ENCODE peak calls at places on chromosomes 5 and 9, in nine cellular contexts. One of them, this sample, is unnamed.

GRCh38 chr9:9820411-9820810 is 792.4 kb downstream of the PTPRD start:
- DNase-seq in lower lobe of right lung: no peak
- DNase-seq in A549: no peak
- DNase-seq in fibroblast of lung: peak
- DNase-seq in coronary artery: no peak
- DNase-seq in psoas muscle: no peak
- DNase-seq in A673: no peak
- DNase-seq in uterus: no peak
- DNase-seq in SK-N-SH: no peak
- DNase-seq in this sample: no peak

GRCh38 chr5:150361301-150361700 is 3.8 kb downstream of the TCOF1 start:
- DNase-seq in coronary artery: no peak
- DNase-seq in A673: no peak
- DNase-seq in lower lobe of right lung: no peak
- DNase-seq in SK-N-SH: no peak
- DNase-seq in fibroblast of lung: no peak
- DNase-seq in psoas muscle: no peak
- DNase-seq in A549: no peak
- DNase-seq in uterus: no peak
- DNase-seq in this sample: no peak

GRCh38 chr5:123875444-123876264 is 363.7 kb downstream of the CSNK1G3 start:
- DNase-seq in fibroblast of lung: no peak
- DNase-seq in lower lobe of right lung: no peak
- DNase-seq in psoas muscle: no peak
- DNase-seq in uterus: no peak
- DNase-seq in coronary artery: no peak
- DNase-seq in A673: peak
- DNase-seq in SK-N-SH: no peak
- DNase-seq in A549: no peak
- DNase-seq in this sample: no peak

GRCh38 chr9:9998491-9999287 is 614.1 kb downstream of the PTPRD start:
- DNase-seq in fibroblast of lung: no peak
- DNase-seq in lower lobe of right lung: no peak
- DNase-seq in A549: no peak
- DNase-seq in uterus: no peak
- DNase-seq in A673: peak
- DNase-seq in coronary artery: no peak
- DNase-seq in SK-N-SH: peak
- DNase-seq in psoas muscle: no peak
- DNase-seq in this sample: no peak

GRCh38 chr9:88387035-88387732 is 1.1 kb upstream of the SPIN1 start:
- DNase-seq in fibroblast of lung: peak
- DNase-seq in lower lobe of right lung: peak
- DNase-seq in SK-N-SH: no peak
- DNase-seq in coronary artery: peak
- DNase-seq in psoas muscle: peak
- DNase-seq in uterus: peak
- DNase-seq in A673: peak
- DNase-seq in A549: peak
- DNase-seq in this sample: no peak

GRCh38 chr9:34048730-34049629 is at the start of gene UBAP2:
- DNase-seq in psoas muscle: peak
- DNase-seq in coronary artery: peak
- DNase-seq in uterus: peak
- DNase-seq in A549: peak
- DNase-seq in lower lobe of right lung: peak
- DNase-seq in SK-N-SH: peak
- DNase-seq in fibroblast of lung: peak
- DNase-seq in A673: peak
- DNase-seq in this sample: peak

GRCh38 chr5:6505779-6506557 is 57.3 kb downstream of the UBE2QL1 start:
- DNase-seq in psoas muscle: no peak
- DNase-seq in fibroblast of lung: no peak
- DNase-seq in uterus: no peak
- DNase-seq in lower lobe of right lung: no peak
- DNase-seq in SK-N-SH: no peak
- DNase-seq in A673: no peak
- DNase-seq in A549: no peak
- DNase-seq in coronary artery: peak
- DNase-seq in this sample: no peak

GRCh38 chr9:116058421-116058820 is 95.2 kb upstream of the PAPPA start:
- DNase-seq in fibroblast of lung: no peak
- DNase-seq in lower lobe of right lung: no peak
- DNase-seq in SK-N-SH: no peak
- DNase-seq in uterus: no peak
- DNase-seq in coronary artery: no peak
- DNase-seq in A549: no peak
- DNase-seq in A673: no peak
- DNase-seq in psoas muscle: no peak
- DNase-seq in this sample: no peak

GRCh38 chr9:130282000-130282700 is 16.6 kb downstream of the HMCN2 start:
- DNase-seq in psoas muscle: peak
- DNase-seq in SK-N-SH: no peak
- DNase-seq in A549: no peak
- DNase-seq in A673: no peak
- DNase-seq in uterus: peak
- DNase-seq in coronary artery: no peak
- DNase-seq in lower lobe of right lung: peak
- DNase-seq in fibroblast of lung: no peak
- DNase-seq in this sample: peak

GRCh38 chr9:73583590-73583989 is 431.9 kb downstream of the ANXA1 start:
- DNase-seq in psoas muscle: no peak
- DNase-seq in fibroblast of lung: peak
- DNase-seq in SK-N-SH: no peak
- DNase-seq in uterus: no peak
- DNase-seq in A549: no peak
- DNase-seq in A673: peak
- DNase-seq in coronary artery: no peak
- DNase-seq in lower lobe of right lung: no peak
- DNase-seq in this sample: no peak

GRCh38 chr5:38796000-38796738 is 49.6 kb upstream of the OSMR start:
- DNase-seq in lower lobe of right lung: no peak
- DNase-seq in uterus: peak
- DNase-seq in SK-N-SH: no peak
- DNase-seq in A673: no peak
- DNase-seq in A549: no peak
- DNase-seq in coronary artery: no peak
- DNase-seq in psoas muscle: peak
- DNase-seq in fibroblast of lung: no peak
- DNase-seq in this sample: peak

GRCh38 chr5:172107606-172108005 is 80.4 kb downstream of the STK10 start:
- DNase-seq in A673: no peak
- DNase-seq in psoas muscle: no peak
- DNase-seq in A549: peak
- DNase-seq in fibroblast of lung: peak
- DNase-seq in SK-N-SH: no peak
- DNase-seq in uterus: no peak
- DNase-seq in lower lobe of right lung: peak
- DNase-seq in coronary artery: no peak
- DNase-seq in this sample: no peak

GRCh38 chr9:137326436-137327060 is 24.5 kb upstream of the NRARP start:
- DNase-seq in fibroblast of lung: no peak
- DNase-seq in A673: no peak
- DNase-seq in A549: no peak
- DNase-seq in psoas muscle: no peak
- DNase-seq in coronary artery: no peak
- DNase-seq in lower lobe of right lung: no peak
- DNase-seq in SK-N-SH: no peak
- DNase-seq in uterus: no peak
- DNase-seq in this sample: no peak

GRCh38 chr5:113487779-113488644 is at the start of gene MCC:
- DNase-seq in fibroblast of lung: peak
- DNase-seq in uterus: peak
- DNase-seq in A549: peak
- DNase-seq in SK-N-SH: peak
- DNase-seq in psoas muscle: peak
- DNase-seq in coronary artery: peak
- DNase-seq in lower lobe of right lung: peak
- DNase-seq in A673: peak
- DNase-seq in this sample: peak

GRCh38 chr5:113490317-113490716 is 2.1 kb upstream of the MCC start:
- DNase-seq in SK-N-SH: no peak
- DNase-seq in coronary artery: no peak
- DNase-seq in A673: no peak
- DNase-seq in lower lobe of right lung: no peak
- DNase-seq in A549: no peak
- DNase-seq in fibroblast of lung: no peak
- DNase-seq in psoas muscle: no peak
- DNase-seq in uterus: no peak
- DNase-seq in this sample: no peak

GRCh38 chr5:113488645-113489184 is 462 bp upstream of the MCC start:
- DNase-seq in uterus: no peak
- DNase-seq in SK-N-SH: no peak
- DNase-seq in psoas muscle: no peak
- DNase-seq in coronary artery: no peak
- DNase-seq in A549: no peak
- DNase-seq in fibroblast of lung: no peak
- DNase-seq in A673: no peak
- DNase-seq in lower lobe of right lung: no peak
- DNase-seq in this sample: no peak

GRCh38 chr5:113489299-113489698 is 1.0 kb upstream of the MCC start:
- DNase-seq in psoas muscle: peak
- DNase-seq in fibroblast of lung: peak
- DNase-seq in A673: peak
- DNase-seq in SK-N-SH: peak
- DNase-seq in A549: peak
- DNase-seq in coronary artery: peak
- DNase-seq in uterus: no peak
- DNase-seq in lower lobe of right lung: no peak
- DNase-seq in this sample: peak

DNA sequence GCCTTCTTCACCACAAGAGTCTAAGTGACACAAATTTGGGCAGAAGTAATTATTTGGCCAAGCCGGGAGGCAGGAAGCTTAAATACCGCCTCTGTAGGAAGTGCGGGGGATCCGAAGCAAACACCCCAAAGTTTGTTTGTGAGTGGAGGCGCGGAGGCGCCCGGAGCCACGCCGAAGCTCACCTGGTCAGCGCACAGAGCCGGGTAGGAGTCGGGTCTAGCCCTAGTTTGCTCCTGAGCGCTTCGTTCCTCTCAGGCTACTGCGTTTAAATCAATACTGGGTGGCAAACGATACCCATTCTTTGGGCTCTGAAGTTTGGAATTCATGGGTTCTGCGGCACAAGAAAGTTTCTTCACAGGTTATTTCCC is 858 bp downstream of the MCC start:
- DNase-seq in fibroblast of lung: peak
- DNase-seq in uterus: no peak
- DNase-seq in psoas muscle: no peak
- DNase-seq in lower lobe of right lung: no peak
- DNase-seq in A549: peak
- DNase-seq in coronary artery: peak
- DNase-seq in A673: peak
- DNase-seq in SK-N-SH: no peak
- DNase-seq in this sample: no peak
- H3K4me3 ChIP-seq in fibroblast of lung: peak
- H3K4me3 ChIP-seq in uterus: peak
- H3K4me3 ChIP-seq in psoas muscle: peak
- H3K4me3 ChIP-seq in lower lobe of right lung: peak
- H3K4me3 ChIP-seq in A549: peak
- H3K4me3 ChIP-seq in coronary artery: peak
- H3K4me3 ChIP-seq in A673: peak
- H3K4me3 ChIP-seq in SK-N-SH: peak
- H3K4me3 ChIP-seq in this sample: peak

GRCh38 chr9:117120061-117120460 is 294.8 kb downstream of the ASTN2 start:
- DNase-seq in fibroblast of lung: peak
- DNase-seq in SK-N-SH: no peak
- DNase-seq in lower lobe of right lung: no peak
- DNase-seq in psoas muscle: no peak
- DNase-seq in uterus: no peak
- DNase-seq in A549: no peak
- DNase-seq in A673: no peak
- DNase-seq in coronary artery: no peak
- DNase-seq in this sample: no peak

GRCh38 chr9:117116084-117116483 is 298.8 kb downstream of the ASTN2 start:
- DNase-seq in coronary artery: no peak
- DNase-seq in SK-N-SH: no peak
- DNase-seq in lower lobe of right lung: no peak
- DNase-seq in uterus: no peak
- DNase-seq in psoas muscle: no peak
- DNase-seq in fibroblast of lung: peak
- DNase-seq in A549: no peak
- DNase-seq in A673: no peak
- DNase-seq in this sample: no peak

GRCh38 chr9:117121331-117121730 is 293.5 kb downstream of the ASTN2 start:
- DNase-seq in A673: no peak
- DNase-seq in lower lobe of right lung: no peak
- DNase-seq in coronary artery: no peak
- DNase-seq in SK-N-SH: no peak
- DNase-seq in psoas muscle: no peak
- DNase-seq in uterus: no peak
- DNase-seq in fibroblast of lung: no peak
- DNase-seq in A549: no peak
- DNase-seq in this sample: no peak
- H3K27ac ChIP-seq in A673: no peak
- H3K27ac ChIP-seq in lower lobe of right lung: no peak
- H3K27ac ChIP-seq in coronary artery: no peak
- H3K27ac ChIP-seq in SK-N-SH: no peak
- H3K27ac ChIP-seq in psoas muscle: no peak
- H3K27ac ChIP-seq in uterus: no peak
- H3K27ac ChIP-seq in fibroblast of lung: no peak
- H3K27ac ChIP-seq in A549: no peak
- H3K27ac ChIP-seq in this sample: no peak

DNA sequence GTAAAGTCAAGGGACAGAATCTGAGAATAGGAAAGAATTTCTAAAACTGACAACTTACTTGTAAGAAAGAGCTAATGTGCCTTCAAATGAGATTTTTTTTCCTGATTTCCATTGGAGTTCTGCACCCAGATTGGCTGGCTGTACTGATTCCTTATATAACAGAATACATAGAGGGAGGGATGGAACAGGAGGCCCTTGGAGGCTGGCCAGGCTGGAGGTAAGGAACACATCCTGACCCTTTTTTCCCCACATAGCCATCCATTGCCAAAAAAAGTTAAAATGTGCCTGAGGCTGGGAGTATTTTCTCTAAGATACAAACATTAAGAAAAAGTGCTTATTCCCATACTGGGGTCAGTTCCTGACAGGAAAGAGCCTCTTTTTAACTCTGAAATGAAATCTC is 27.3 kb upstream of the IFNA14 start:
- DNase-seq in uterus: no peak
- DNase-seq in fibroblast of lung: no peak
- DNase-seq in A549: no peak
- DNase-seq in coronary artery: no peak
- DNase-seq in psoas muscle: no peak
- DNase-seq in SK-N-SH: no peak
- DNase-seq in lower lobe of right lung: no peak
- DNase-seq in A673: no peak
- DNase-seq in this sample: no peak
- H3K4me3 ChIP-seq in uterus: no peak
- H3K4me3 ChIP-seq in fibroblast of lung: no peak
- H3K4me3 ChIP-seq in A549: no peak
- H3K4me3 ChIP-seq in coronary artery: no peak
- H3K4me3 ChIP-seq in psoas muscle: no peak
- H3K4me3 ChIP-seq in SK-N-SH: no peak
- H3K4me3 ChIP-seq in lower lobe of right lung: no peak
- H3K4me3 ChIP-seq in A673: no peak
- H3K4me3 ChIP-seq in this sample: no peak

GRCh38 chr9:14517154-14517906 is 175.9 kb downstream of the ZDHHC21 start:
- DNase-seq in lower lobe of right lung: no peak
- DNase-seq in uterus: no peak
- DNase-seq in A673: no peak
- DNase-seq in coronary artery: no peak
- DNase-seq in psoas muscle: no peak
- DNase-seq in SK-N-SH: peak
- DNase-seq in fibroblast of lung: no peak
- DNase-seq in A549: no peak
- DNase-seq in this sample: no peak
- H3K27ac ChIP-seq in lower lobe of right lung: no peak
- H3K27ac ChIP-seq in uterus: no peak
- H3K27ac ChIP-seq in A673: no peak
- H3K27ac ChIP-seq in coronary artery: no peak
- H3K27ac ChIP-seq in psoas muscle: no peak
- H3K27ac ChIP-seq in SK-N-SH: peak
- H3K27ac ChIP-seq in fibroblast of lung: no peak
- H3K27ac ChIP-seq in A549: no peak
- H3K27ac ChIP-seq in this sample: no peak

This sample was measured in gastrocnemius medialis.